ENCODE peak calls at places on chromosomes 16 and 17, in six cellular contexts. G, K, Y, F, I and B are unnamed samples.

GRCh38 chr16:83105279-83106077 is 478.7 kb downstream of the CDH13 start:
- DNase-seq in I (no peak), K (no peak), Y (no peak), G (no peak), F (no peak), B (no peak)

GRCh38 chr17:40356906-40357861 is 7.4 kb downstream of the GJD3 start:
- DNase-seq in K (no peak), I (no peak), G (no peak), F (no peak), Y (no peak), B (no peak)

GRCh38 chr17:5821813-5822212 is 237.5 kb upstream of the NLRP1 start:
- DNase-seq in G (no peak), I (peak), F (no peak), K (peak), Y (no peak), B (no peak)

GRCh38 chr16:50597563-50598255 is 49.5 kb downstream of the NKD1 start:
- DNase-seq in F (no peak), Y (no peak), I (no peak), G (no peak), K (no peak), B (no peak)

GRCh38 chr16:57807968-57808528 is 5.8 kb upstream of the KIFC3 start:
- DNase-seq in Y (peak), I (peak), K (peak), G (peak), F (no peak), B (no peak)

GRCh38 chr16:83508295-83508694 is 299.5 kb upstream of the HSBP1 start:
- DNase-seq in K (no peak), I (no peak), Y (no peak), F (no peak), G (no peak), B (no peak)

GRCh38 chr17:47317119-47317518 is 6.6 kb upstream of the EFCAB13 start:
- DNase-seq in F (no peak), Y (peak), I (no peak), G (no peak), K (no peak), B (no peak)

GRCh38 chr16:685967-686366 is 1.8 kb upstream of the JMJD8 start:
- DNase-seq in Y (peak), G (no peak), F (no peak), I (peak), K (peak), B (no peak)

GRCh38 chr17:79410681-79411080 is 200.2 kb downstream of the RBFOX3 start:
- DNase-seq in Y (no peak), G (no peak), I (no peak), K (no peak), F (no peak), B (no peak)

GRCh38 chr16:50246299-50247122 is 19.8 kb upstream of the ADCY7 start:
- DNase-seq in G (no peak), Y (no peak), I (peak), K (no peak), F (no peak), B (no peak)

GRCh38 chr17:75183999-75184884 is 1.5 kb upstream of the SUMO2 start:
- DNase-seq in F (no peak), K (no peak), Y (no peak), G (no peak), I (no peak), B (no peak)
- H2AFZ ChIP-seq in F (no peak), K (no peak), Y (no peak), G (no peak), I (no peak), B (no peak)

DNA sequence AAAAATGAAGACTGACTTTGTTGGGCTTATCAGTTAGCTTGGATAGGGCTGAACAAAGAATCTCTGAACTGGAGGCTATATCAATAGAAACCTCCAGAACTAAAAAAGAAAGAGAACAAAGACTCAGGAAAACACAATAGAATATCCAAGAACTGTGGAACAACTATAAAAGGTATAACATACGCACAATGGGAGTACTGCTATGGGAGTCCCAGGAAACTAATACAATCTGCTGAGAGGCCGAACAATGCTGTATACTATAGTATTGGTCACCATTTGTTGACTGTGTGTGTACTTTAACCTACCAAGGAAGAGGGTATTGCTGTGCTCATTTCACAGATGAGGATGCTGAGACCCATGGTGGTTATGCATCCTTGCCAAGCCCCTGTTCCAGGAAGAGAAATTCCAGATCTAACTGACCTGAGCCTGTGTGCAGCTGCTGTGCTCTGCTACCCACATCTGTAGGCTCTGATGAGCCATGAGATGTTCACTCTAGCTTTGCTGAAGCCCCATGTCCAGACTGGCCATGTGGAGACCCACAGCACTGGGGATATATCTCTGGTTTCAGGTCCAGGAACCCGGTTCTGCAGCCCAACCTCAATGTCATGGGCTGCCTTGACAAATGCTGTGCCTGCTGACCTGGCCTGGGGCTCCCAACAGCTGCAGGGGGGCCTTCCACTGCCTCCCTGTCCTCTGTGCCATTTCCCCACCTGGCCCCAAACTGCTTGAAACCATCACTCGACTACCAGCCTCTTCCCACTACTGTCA is 254.3 kb upstream of the TNRC6C start:
- DNase-seq in Y (no peak), I (peak), G (no peak), K (peak), F (no peak), B (no peak)
- H3K14ac ChIP-seq in Y (no peak), I (no peak), G (no peak), K (no peak), F (no peak), B (no peak)

GRCh38 chr16:28823719-28824547 is 1.1 kb downstream of the ATXN2L start:
- DNase-seq in G (peak), Y (peak), K (peak), F (peak), I (peak), B (peak)

GRCh38 chr16:28823291-28823718 is 506 bp downstream of the ATXN2L start:
- DNase-seq in K (no peak), F (no peak), Y (no peak), I (no peak), G (no peak), B (no peak)

GRCh38 chr16:28822520-28823290 is at the start of gene ATXN2L:
- DNase-seq in I (peak), K (peak), Y (peak), F (peak), G (peak), B (peak)

GRCh38 chr16:28824548-28824973 is 1.8 kb downstream of the ATXN2L start:
- DNase-seq in F (no peak), Y (no peak), G (no peak), K (no peak), I (no peak), B (no peak)

GRCh38 chr16:28826141-28826540 is 3.3 kb downstream of the ATXN2L start:
- DNase-seq in Y (peak), K (no peak), G (no peak), F (no peak), I (peak), B (no peak)
- H3K4me2 ChIP-seq in Y (peak), K (no peak), G (no peak), F (no peak), I (no peak), B (no peak)

GRCh38 chr16:79437764-79438728 is 162.5 kb downstream of the MAF start:
- DNase-seq in K (peak), G (no peak), Y (no peak), F (no peak), I (no peak), B (peak)
- H2AFZ ChIP-seq in K (no peak), G (peak), Y (no peak), F (peak), I (no peak), B (peak)

GRCh38 chr17:14158707-14159106 is 78.0 kb downstream of the CDRT15 start:
- DNase-seq in Y (no peak), G (no peak), I (no peak), K (no peak), F (no peak), B (no peak)

GRCh38 chr17:14161419-14161818 is 75.2 kb downstream of the CDRT15 start:
- DNase-seq in I (no peak), G (no peak), K (no peak), Y (no peak), F (no peak), B (no peak)

GRCh38 chr17:14156689-14157088 is 80.0 kb downstream of the CDRT15 start:
- DNase-seq in Y (peak), G (no peak), F (no peak), K (no peak), I (peak), B (no peak)

GRCh38 chr17:14153374-14153773 is 83.3 kb downstream of the CDRT15 start:
- DNase-seq in I (no peak), G (no peak), K (no peak), F (no peak), Y (no peak), B (no peak)

DNA sequence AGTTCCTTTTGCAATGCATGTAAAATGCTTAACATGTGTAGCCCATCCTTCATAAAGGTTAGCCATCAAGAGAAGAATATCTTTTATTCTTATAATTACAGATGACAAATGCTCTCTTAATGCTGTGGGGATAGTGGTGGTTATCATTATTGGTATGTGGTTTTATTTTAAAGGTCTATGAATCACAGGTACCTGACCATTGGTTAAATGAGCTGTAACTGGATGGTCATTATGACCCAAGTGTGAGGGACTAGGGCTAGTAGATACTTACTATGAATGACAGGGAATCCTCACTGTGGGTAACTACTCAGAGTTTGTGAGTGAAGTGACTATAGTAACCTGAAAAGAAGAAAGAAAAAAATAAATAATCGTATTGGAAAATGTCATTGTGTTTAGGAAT is 78.8 kb downstream of the CDRT15 start:
- DNase-seq in G (no peak), K (no peak), I (no peak), Y (no peak), F (no peak), B (no peak)
- H3K14ac ChIP-seq in G (no peak), K (no peak), I (no peak), Y (no peak), F (no peak), B (no peak)

GRCh38 chr16:14497245-14498082 is 132.6 kb downstream of the PARN start:
- DNase-seq in G (no peak), Y (peak), F (no peak), K (no peak), I (peak), B (peak)
- H3K4me2 ChIP-seq in G (no peak), Y (no peak), F (no peak), K (no peak), I (no peak), B (no peak)

DNA sequence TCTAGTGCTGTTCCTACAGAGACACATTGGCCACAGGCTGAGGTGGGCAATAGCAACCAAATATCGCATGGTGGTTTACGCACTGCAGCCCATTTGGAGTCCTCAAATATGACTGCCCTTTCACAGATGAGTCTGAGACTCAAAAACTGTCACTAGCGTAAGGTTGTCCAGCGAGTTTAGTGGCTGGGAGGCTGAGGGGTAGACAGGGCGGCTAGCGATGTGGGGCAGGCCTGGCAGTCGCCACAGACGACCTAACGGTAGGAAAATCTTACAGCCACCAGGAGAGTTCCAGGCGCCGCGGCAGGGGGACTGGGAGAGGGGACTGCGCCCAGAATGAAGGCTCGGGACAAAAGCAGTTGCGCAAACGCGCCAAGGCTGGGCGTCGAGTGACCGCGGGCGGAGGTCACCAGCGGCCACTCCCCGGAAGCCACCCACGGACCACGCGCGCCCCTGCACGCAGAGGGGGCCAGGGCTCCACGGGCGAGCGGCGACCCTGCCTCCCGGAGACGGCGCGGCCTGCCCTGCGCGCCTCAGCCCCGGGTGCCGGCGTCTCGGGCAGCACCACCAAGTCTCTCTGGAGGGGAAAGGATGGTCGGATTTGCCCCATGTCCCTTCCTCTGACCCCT is 699 bp upstream of the MAP1LC3B start:
- DNase-seq in K (peak), Y (no peak), I (peak), F (no peak), G (peak), B (peak)
- H2AFZ ChIP-seq in K (no peak), Y (peak), I (peak), F (peak), G (peak), B (peak)

GRCh38 chr16:85254051-85254450 is 141.8 kb upstream of the CIBAR2 start:
- DNase-seq in G (no peak), F (no peak), Y (no peak), K (no peak), I (no peak), B (no peak)
- H3K14ac ChIP-seq in G (no peak), F (no peak), Y (no peak), K (no peak), I (no peak), B (no peak)